ENCODE peak calls at places on chromosome 17, in eight cellular contexts. S is AG04450; T is tibial artery; X is glutamatergic neuron; U is CD8-positive, alpha-beta T cell; W is Panc1; Y is AG10803; E is nephron progenitor cell. H is an unnamed sample.
A peak's percentile ranks its signal among the peaks of the same experiment; 100 is the strongest.

GRCh38 chr17:77881545-77881944 is 77.0 kb upstream of the TNRC6C start:
- DNase-seq in S (no peak), T (peak; percentile 87), X (peak; percentile 63), U (peak; percentile 69), W (no peak), Y (peak; percentile 63), E (peak; percentile 33), H (no peak)

GRCh38 chr17:14211778-14212177 is 24.9 kb downstream of the CDRT15 start:
- DNase-seq in S (no peak), T (no peak), X (no peak), U (peak; percentile 60), W (no peak), Y (no peak), E (no peak), H (no peak)

GRCh38 chr17:4110152-4110551 is 32.7 kb downstream of the ZZEF1 start:
- DNase-seq in S (no peak), T (no peak), X (no peak), U (no peak), W (no peak), Y (peak; percentile 66), E (no peak), H (no peak)

GRCh38 chr17:12342161-12342560 is 321.5 kb downstream of the MAP2K4 start:
- DNase-seq in S (no peak), T (no peak), X (no peak), U (no peak), W (no peak), Y (no peak), E (no peak), H (no peak)

GRCh38 chr17:74803971-74804370 is 27.8 kb upstream of the NAT9 start:
- DNase-seq in S (no peak), T (no peak), X (no peak), U (no peak), W (no peak), Y (no peak), E (no peak), H (no peak)

GRCh38 chr17:33942414-33942813 is 312.7 kb upstream of the CCL2 start:
- DNase-seq in S (no peak), T (no peak), X (no peak), U (no peak), W (no peak), Y (no peak), E (no peak), H (no peak)

GRCh38 chr17:9587969-9588656 is 11.7 kb downstream of the CFAP52 start:
- DNase-seq in S (no peak), T (no peak), X (no peak), U (no peak), W (no peak), Y (no peak), E (no peak), H (no peak)

GRCh38 chr17:28381141-28381825 is 9.8 kb downstream of the SARM1 start:
- DNase-seq in S (no peak), T (no peak), X (peak; percentile 76), U (no peak), W (no peak), Y (no peak), E (peak; percentile 70), H (peak; percentile 54)

GRCh38 chr17:57431415-57431814 is 175.1 kb downstream of the MSI2 start:
- DNase-seq in S (no peak), T (no peak), X (no peak), U (no peak), W (no peak), Y (no peak), E (no peak), H (no peak)

GRCh38 chr17:42520540-42520951 is 15.5 kb upstream of the NAGLU start:
- DNase-seq in S (no peak), T (no peak), X (no peak), U (peak; percentile 57), W (no peak), Y (no peak), E (peak; percentile 56), H (no peak)

GRCh38 chr17:21043296-21044232 is 753 bp upstream of the USP22 start:
- DNase-seq in S (peak; percentile 98), T (peak; percentile 98), X (peak; percentile 98), U (peak; percentile 95), W (peak; percentile 61), Y (peak; percentile 99), E (peak; percentile 97), H (peak; percentile 93)

GRCh38 chr17:75487351-75488070 is 27.8 kb downstream of the CASKIN2 start:
- DNase-seq in S (no peak), T (peak; percentile 56), X (no peak), U (peak; percentile 53), W (no peak), Y (no peak), E (no peak), H (no peak)

GRCh38 chr17:57619061-57619937 is 125.8 kb downstream of the CCDC182 start:
- DNase-seq in S (no peak), T (no peak), X (no peak), U (no peak), W (no peak), Y (peak; percentile 28), E (no peak), H (no peak)

GRCh38 chr17:64984181-64984580 is 64.9 kb upstream of the LRRC37A3 start:
- DNase-seq in S (no peak), T (no peak), X (no peak), U (no peak), W (no peak), Y (no peak), E (no peak), H (no peak)

GRCh38 chr17:74960739-74961342 is 11.7 kb downstream of the HID1 start:
- DNase-seq in S (peak; percentile 6), T (no peak), X (peak; percentile 71), U (peak; percentile 36), W (no peak), Y (peak; percentile 11), E (peak; percentile 74), H (peak; percentile 41)

DNA sequence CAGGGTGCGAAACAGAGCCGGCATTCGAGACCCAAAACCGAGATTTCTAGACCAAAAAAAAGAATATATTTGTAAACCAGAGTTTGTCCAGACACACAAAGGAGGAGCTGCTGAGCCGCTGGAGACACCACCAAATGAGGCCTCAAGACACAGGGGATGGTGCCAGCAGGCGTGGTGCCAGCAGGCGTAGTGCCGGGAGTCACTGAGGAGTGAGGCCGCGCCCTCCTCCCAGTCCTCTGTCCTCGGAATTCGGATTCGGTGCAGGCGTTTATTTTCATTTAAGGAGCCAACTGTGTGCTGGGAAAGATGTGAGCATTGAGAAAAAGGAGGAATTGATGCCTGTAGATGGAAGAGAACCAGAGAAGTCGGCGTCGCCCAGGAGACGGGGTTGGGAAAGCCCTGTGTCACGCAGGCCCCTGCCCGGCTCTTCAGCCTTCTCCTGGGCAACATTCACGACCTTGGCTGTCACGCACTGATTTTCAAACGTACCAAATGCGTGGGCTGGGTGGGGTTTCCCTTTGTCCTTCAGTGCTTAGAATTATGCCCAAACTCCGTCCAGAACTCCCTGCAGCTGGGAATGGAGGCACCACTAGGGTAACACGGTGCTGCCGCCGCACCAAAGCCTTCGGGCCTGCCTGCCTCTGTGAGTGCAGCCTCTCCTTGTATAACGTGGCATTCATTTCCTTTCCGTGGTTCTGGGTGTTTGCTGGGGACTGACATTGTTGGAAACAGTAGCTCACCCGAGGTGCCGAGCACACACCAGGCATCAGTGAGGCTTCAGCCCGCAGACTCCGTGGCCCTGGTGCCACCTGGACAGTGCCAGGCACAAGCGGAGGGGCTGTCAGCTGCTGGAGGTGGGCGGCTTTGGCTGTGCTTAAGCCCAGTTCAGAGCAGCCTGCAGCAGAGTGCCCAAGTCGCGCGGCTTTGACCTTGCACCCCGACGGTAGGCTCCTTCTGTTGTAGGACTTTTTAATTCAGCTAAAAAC is 49.0 kb upstream of the CHMP6 start:
- DNase-seq in S (peak; percentile 33), T (peak; percentile 97), X (peak; percentile 12), U (no peak), W (no peak), Y (peak; percentile 91), E (no peak), H (no peak)
- TF ChIP-seq CTCF in S (peak; percentile 16), T (no peak), X (no peak), U (no peak), W (no peak), Y (peak; percentile 42), E (no peak), H (no peak)

GRCh38 chr17:40063915-40064531 is 1.3 kb downstream of the THRA start:
- DNase-seq in S (no peak), T (no peak), X (no peak), U (no peak), W (no peak), Y (no peak), E (no peak), H (no peak)
- TF ChIP-seq CTCF in S (no peak), T (no peak), X (no peak), U (no peak), W (no peak), Y (no peak), E (no peak), H (no peak)

DNA sequence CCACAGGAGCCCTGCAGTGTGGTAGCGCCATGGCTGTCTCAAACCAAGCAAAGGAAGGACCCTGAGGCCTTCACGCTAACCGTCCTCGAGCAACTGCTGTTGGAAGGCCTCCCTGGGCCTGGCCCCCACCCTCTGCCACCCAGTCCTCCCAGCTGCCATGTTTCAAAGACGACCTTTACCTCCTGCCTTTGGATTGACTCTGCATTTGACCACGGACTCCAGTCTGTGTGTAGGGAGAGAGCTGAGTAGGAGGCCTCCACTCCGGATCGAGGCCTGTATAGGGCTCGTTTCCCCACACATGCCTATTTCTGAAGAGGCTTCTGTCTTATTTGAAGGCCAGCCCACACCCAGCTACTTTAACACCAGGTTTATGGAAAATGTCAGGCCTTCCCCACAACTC is 24.3 kb downstream of the PLCD3 start:
- DNase-seq in S (no peak), T (no peak), X (no peak), U (no peak), W (no peak), Y (no peak), E (no peak), H (no peak)
- TF ChIP-seq CTCF in S (no peak), T (no peak), X (no peak), U (no peak), W (no peak), Y (no peak), E (no peak), H (no peak)

GRCh38 chr17:79487149-79487548 is 123.7 kb downstream of the RBFOX3 start:
- DNase-seq in S (no peak), T (no peak), X (no peak), U (no peak), W (no peak), Y (no peak), E (no peak), H (no peak)
- TF ChIP-seq CTCF in S (no peak), T (no peak), X (no peak), U (no peak), W (no peak), Y (no peak), E (no peak), H (no peak)

H was measured in progenitor cell of endocrine pancreas.